ENCODE peak calls at places on chromosomes 6 and 20, in four cellular contexts. One of them, this sample, is unnamed.

GRCh38 chr6:150263765-150264415 is 104.9 kb upstream of the IYD start:
- DNase-seq in neuronal stem cell: no peak
- DNase-seq in H1: no peak
- DNase-seq in IMR-90: no peak
- DNase-seq in this sample: no peak

GRCh38 chr6:114085206-114085605 is 114.3 kb upstream of the HDAC2 start:
- DNase-seq in IMR-90: peak; percentile 28
- DNase-seq in neuronal stem cell: no peak
- DNase-seq in H1: no peak
- DNase-seq in this sample: no peak

GRCh38 chr20:37527638-37528441 is at the start of gene BLCAP:
- DNase-seq in H1: peak; percentile 51
- DNase-seq in IMR-90: peak; percentile 78
- DNase-seq in neuronal stem cell: peak; percentile 92
- DNase-seq in this sample: peak; percentile 90

GRCh38 chr6:169720207-169720855 is 4.0 kb downstream of the PHF10 start:
- DNase-seq in neuronal stem cell: no peak
- DNase-seq in IMR-90: no peak
- DNase-seq in H1: no peak
- DNase-seq in this sample: no peak

GRCh38 chr20:15593061-15593460 is 980.2 kb downstream of the KIF16B start:
- DNase-seq in neuronal stem cell: no peak
- DNase-seq in IMR-90: no peak
- DNase-seq in H1: no peak
- DNase-seq in this sample: no peak

GRCh38 chr20:33701629-33702450 is 15.7 kb upstream of the E2F1 start:
- DNase-seq in neuronal stem cell: no peak
- DNase-seq in IMR-90: no peak
- DNase-seq in H1: no peak
- DNase-seq in this sample: no peak

GRCh38 chr20:48689388-48689787 is 138.4 kb downstream of the PREX1 start:
- DNase-seq in H1: no peak
- DNase-seq in neuronal stem cell: no peak
- DNase-seq in IMR-90: no peak
- DNase-seq in this sample: no peak

GRCh38 chr6:25359191-25359861 is 80.2 kb downstream of the CARMIL1 start:
- DNase-seq in IMR-90: peak; percentile 50
- DNase-seq in neuronal stem cell: peak; percentile 6
- DNase-seq in H1: no peak
- DNase-seq in this sample: no peak

GRCh38 chr6:154521412-154521811 is 10.9 kb upstream of the CNKSR3 start:
- DNase-seq in neuronal stem cell: no peak
- DNase-seq in IMR-90: no peak
- DNase-seq in H1: no peak
- DNase-seq in this sample: no peak

GRCh38 chr6:8014947-8015346 is 49.2 kb downstream of the BLOC1S5 start:
- DNase-seq in H1: no peak
- DNase-seq in neuronal stem cell: no peak
- DNase-seq in IMR-90: peak; percentile 31
- DNase-seq in this sample: no peak

GRCh38 chr6:116251568-116252384 is 2.1 kb downstream of the TSPYL4 start:
- DNase-seq in H1: peak; percentile 29
- DNase-seq in IMR-90: peak; percentile 80
- DNase-seq in neuronal stem cell: no peak
- DNase-seq in this sample: peak; percentile 39

GRCh38 chr6:27448456-27448855 is 24.4 kb downstream of the ZNF184 start:
- DNase-seq in neuronal stem cell: no peak
- DNase-seq in H1: no peak
- DNase-seq in IMR-90: no peak
- DNase-seq in this sample: no peak

GRCh38 chr20:51494241-51495110 is 48.0 kb downstream of the NFATC2 start:
- DNase-seq in IMR-90: no peak
- DNase-seq in H1: no peak
- DNase-seq in neuronal stem cell: no peak
- DNase-seq in this sample: no peak

GRCh38 chr6:28981391-28981832 is 23.7 kb downstream of the ZNF311 start:
- DNase-seq in IMR-90: peak; percentile 59
- DNase-seq in H1: no peak
- DNase-seq in neuronal stem cell: peak; percentile 78
- DNase-seq in this sample: peak; percentile 52

GRCh38 chr6:11606287-11606686 is 68.7 kb downstream of the TMEM170B start:
- DNase-seq in neuronal stem cell: no peak
- DNase-seq in IMR-90: no peak
- DNase-seq in H1: no peak
- DNase-seq in this sample: no peak

GRCh38 chr6:169810066-169810989 is 58.9 kb downstream of the ERMARD start:
- DNase-seq in IMR-90: no peak
- DNase-seq in H1: no peak
- DNase-seq in neuronal stem cell: peak; percentile 67
- DNase-seq in this sample: peak; percentile 84

GRCh38 chr6:46410330-46410953 is 80.8 kb downstream of the RCAN2 start:
- DNase-seq in neuronal stem cell: no peak
- DNase-seq in H1: no peak
- DNase-seq in IMR-90: peak; percentile 42
- DNase-seq in this sample: no peak

GRCh38 chr6:38131527-38131965 is 312.0 kb downstream of the ZFAND3 start:
- DNase-seq in H1: no peak
- DNase-seq in IMR-90: peak; percentile 99
- DNase-seq in neuronal stem cell: no peak
- DNase-seq in this sample: no peak

GRCh38 chr20:48295966-48296421 is 510.7 kb upstream of the SULF2 start:
- DNase-seq in neuronal stem cell: peak; percentile 15
- DNase-seq in IMR-90: peak; percentile 76
- DNase-seq in H1: peak; percentile 19
- DNase-seq in this sample: no peak

GRCh38 chr20:35307666-35308653 is 15.7 kb upstream of the FAM83C start:
- DNase-seq in neuronal stem cell: no peak
- DNase-seq in IMR-90: peak; percentile 83
- DNase-seq in H1: no peak
- DNase-seq in this sample: no peak

GRCh38 chr20:650954-651353 is 2.0 kb downstream of the SRXN1 start:
- DNase-seq in IMR-90: no peak
- DNase-seq in H1: no peak
- DNase-seq in neuronal stem cell: no peak
- DNase-seq in this sample: no peak

GRCh38 chr20:650281-650680 is 2.7 kb downstream of the SRXN1 start:
- DNase-seq in IMR-90: no peak
- DNase-seq in H1: no peak
- DNase-seq in neuronal stem cell: no peak
- DNase-seq in this sample: no peak

GRCh38 chr20:652611-653109 is 340 bp downstream of the SRXN1 start:
- DNase-seq in neuronal stem cell: no peak
- DNase-seq in H1: no peak
- DNase-seq in IMR-90: peak; percentile 44
- DNase-seq in this sample: no peak

GRCh38 chr20:653110-653589 is at the start of gene SRXN1:
- DNase-seq in IMR-90: peak; percentile 93
- DNase-seq in neuronal stem cell: peak; percentile 92
- DNase-seq in H1: peak; percentile 58
- DNase-seq in this sample: peak; percentile 89

DNA sequence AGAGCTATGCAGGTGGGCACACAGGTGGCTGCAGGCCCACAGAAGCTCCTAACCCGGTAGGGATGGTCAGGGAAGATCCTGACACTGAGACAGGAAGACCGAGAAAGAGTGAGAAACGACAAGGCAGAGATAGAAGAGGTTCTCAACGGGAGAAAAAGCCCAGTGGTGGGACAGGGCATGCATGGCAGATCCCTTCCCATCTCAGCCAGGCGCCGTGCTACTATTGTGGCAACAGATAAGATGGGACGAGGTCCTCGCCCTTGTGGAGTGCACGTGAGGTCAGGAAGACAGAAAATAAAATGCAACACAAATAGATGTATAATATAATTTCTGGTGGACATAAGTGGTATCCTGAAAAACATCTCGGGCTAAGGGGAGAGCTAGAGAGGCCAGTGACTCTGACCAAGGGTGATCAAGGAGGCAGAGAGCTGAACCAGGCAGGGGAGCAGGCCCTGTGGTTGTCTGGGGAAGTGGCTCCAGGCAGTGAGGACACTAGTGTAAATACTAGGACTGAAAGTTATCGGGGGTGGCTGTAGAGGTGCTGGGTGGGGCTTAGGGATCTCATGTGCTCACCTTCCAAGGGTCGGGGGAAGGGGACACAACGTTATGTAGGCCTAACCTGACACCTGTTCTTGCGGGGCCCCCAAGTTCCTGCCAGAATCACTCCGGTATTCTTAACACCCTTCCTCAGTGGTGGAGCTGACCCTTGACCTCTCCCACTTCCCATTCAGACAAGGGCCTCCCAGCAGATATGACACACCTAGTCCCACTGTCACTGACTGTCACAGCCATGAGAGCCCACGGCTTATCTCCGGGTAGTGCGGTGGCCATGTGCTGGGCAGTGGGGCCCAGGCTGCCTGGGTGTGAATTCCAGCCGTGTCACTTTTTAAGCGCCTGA is 1.0 kb downstream of the SRXN1 start:
- DNase-seq in H1: no peak
- DNase-seq in neuronal stem cell: no peak
- DNase-seq in IMR-90: no peak
- DNase-seq in this sample: no peak
- H3K14ac ChIP-seq in H1: no peak overlapping the region
- H3K14ac ChIP-seq in neuronal stem cell: no peak overlapping the region
- H3K14ac ChIP-seq in IMR-90: peak overlapping the region; percentile 83
- H3K14ac ChIP-seq in this sample: no peak overlapping the region

DNA sequence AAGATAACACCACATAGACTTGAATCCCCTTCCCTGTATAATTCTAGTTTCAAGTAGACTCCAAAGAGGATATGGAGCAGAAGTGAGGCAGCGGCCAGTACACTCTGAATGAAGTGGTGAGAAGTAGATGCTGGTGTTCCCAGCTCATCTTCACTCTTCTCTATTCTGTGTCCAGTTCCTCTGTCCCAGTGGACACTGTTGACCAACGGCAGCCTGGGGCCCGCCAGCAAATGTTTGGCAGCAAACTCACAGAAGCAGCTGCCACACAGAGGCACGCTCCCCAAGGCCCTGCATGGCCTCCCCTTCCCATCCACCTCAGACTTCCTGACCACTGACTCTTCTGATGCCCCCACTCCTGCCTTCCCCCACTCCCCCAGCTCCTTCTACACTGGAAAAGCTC is 358.9 kb upstream of the ID4 start:
- DNase-seq in IMR-90: no peak
- DNase-seq in H1: no peak
- DNase-seq in neuronal stem cell: no peak
- DNase-seq in this sample: no peak
- H3K14ac ChIP-seq in IMR-90: no peak overlapping the region
- H3K14ac ChIP-seq in H1: no peak overlapping the region
- H3K14ac ChIP-seq in neuronal stem cell: peak overlapping the region; percentile 39
- H3K14ac ChIP-seq in this sample: no peak overlapping the region

GRCh38 chr20:54704032-54704635 is 228.7 kb downstream of the DOK5 start:
- DNase-seq in neuronal stem cell: no peak
- DNase-seq in H1: no peak
- DNase-seq in IMR-90: no peak
- DNase-seq in this sample: no peak
- H3K14ac ChIP-seq in neuronal stem cell: no peak overlapping the region
- H3K14ac ChIP-seq in H1: no peak overlapping the region
- H3K14ac ChIP-seq in IMR-90: no peak overlapping the region
- H3K14ac ChIP-seq in this sample: no peak overlapping the region

GRCh38 chr6:157033428-157034140 is 256.4 kb downstream of the ARID1B start:
- DNase-seq in IMR-90: peak; percentile 30
- DNase-seq in neuronal stem cell: no peak
- DNase-seq in H1: no peak
- DNase-seq in this sample: no peak

GRCh38 chr6:157036245-157036681 is 259.1 kb downstream of the ARID1B start:
- DNase-seq in IMR-90: peak; percentile 48
- DNase-seq in H1: no peak
- DNase-seq in neuronal stem cell: no peak
- DNase-seq in this sample: no peak

GRCh38 chr6:157037165-157037564 is 260.0 kb downstream of the ARID1B start:
- DNase-seq in IMR-90: no peak
- DNase-seq in neuronal stem cell: no peak
- DNase-seq in H1: no peak
- DNase-seq in this sample: no peak

GRCh38 chr6:157034433-157035230 is 257.5 kb downstream of the ARID1B start:
- DNase-seq in H1: no peak
- DNase-seq in IMR-90: peak; percentile 72
- DNase-seq in neuronal stem cell: no peak
- DNase-seq in this sample: no peak

GRCh38 chr6:157035576-157035975 is 258.4 kb downstream of the ARID1B start:
- DNase-seq in H1: no peak
- DNase-seq in IMR-90: no peak
- DNase-seq in neuronal stem cell: no peak
- DNase-seq in this sample: no peak
- H3K14ac ChIP-seq in H1: no peak overlapping the region
- H3K14ac ChIP-seq in IMR-90: no peak overlapping the region
- H3K14ac ChIP-seq in neuronal stem cell: no peak overlapping the region
- H3K14ac ChIP-seq in this sample: no peak overlapping the region

GRCh38 chr20:58891686-58892125 is 39.2 kb downstream of the GNAS start:
- DNase-seq in neuronal stem cell: peak; percentile 51
- DNase-seq in IMR-90: no peak
- DNase-seq in H1: no peak
- DNase-seq in this sample: peak; percentile 47
- H3K14ac ChIP-seq in neuronal stem cell: peak overlapping the region; percentile 67
- H3K14ac ChIP-seq in IMR-90: peak overlapping the region; percentile 83
- H3K14ac ChIP-seq in H1: no peak overlapping the region
- H3K14ac ChIP-seq in this sample: peak overlapping the region; percentile 89